ENCODE peak calls at places on chromosome 1, in seven cellular contexts. D is T follicular helper cell; W is activated naive CD4-positive, alpha-beta T cell treated with anti-CD3 and anti-CD28 coated beads, Interleukin-2, amount 10 ng/mL, durations not matched to agents 7 days and 5 days; C is kidney glomerular epithelial cell; I is cardiac fibroblast; A is OCI-LY7; M is T-helper 2 cell. V is an unnamed sample.

GRCh38 chr1:18681423-18681835 is 50.8 kb downstream of the PAX7 start:
- DNase-seq in M (no peak), I (peak), A (peak), D (no peak), C (peak), W (peak), V (peak)

GRCh38 chr1:234621657-234622335 is 11.8 kb upstream of the IRF2BP2 start:
- DNase-seq in I (peak), D (no peak), A (no peak), C (peak), M (no peak), W (no peak), V (no peak)

GRCh38 chr1:151716771-151717631 is at the start of gene CELF3:
- DNase-seq in D (no peak), I (no peak), W (peak), M (no peak), A (no peak), C (no peak), V (peak)

GRCh38 chr1:237032029-237032428 is 10.0 kb upstream of the RYR2 start:
- DNase-seq in M (no peak), C (no peak), D (no peak), W (no peak), I (no peak), A (no peak), V (peak)

GRCh38 chr1:16072616-16073484 is 601 bp downstream of the FAM131C start:
- DNase-seq in M (no peak), I (no peak), W (peak), A (no peak), C (no peak), D (no peak), V (no peak)

GRCh38 chr1:7770939-7771672 is at the start of gene VAMP3:
- DNase-seq in W (peak), D (peak), A (peak), M (peak), C (peak), I (peak), V (peak)

GRCh38 chr1:42348498-42348897 is 13.5 kb upstream of the FOXJ3 start:
- DNase-seq in I (no peak), C (no peak), A (no peak), M (no peak), W (no peak), D (no peak), V (no peak)

GRCh38 chr1:38740543-38740942 is 119.0 kb downstream of the RRAGC start:
- DNase-seq in W (no peak), D (no peak), A (no peak), M (no peak), I (no peak), C (no peak), V (no peak)

GRCh38 chr1:203039609-203040517 is 13.6 kb downstream of the PPFIA4 start:
- DNase-seq in W (no peak), M (no peak), C (no peak), A (peak), I (no peak), D (no peak), V (no peak)